ENCODE peak calls at places on chromosomes 5 and 9, in six cellular contexts. One of them, this sample, is unnamed.

GRCh38 chr5:126516133-126516532 is 78.9 kb downstream of the ALDH7A1 start:
- DNase-seq in stomach: no peak
- DNase-seq in IMR-90: peak
- DNase-seq in tibial artery: no peak
- DNase-seq in CD4-positive, alpha-beta T cell: no peak
- DNase-seq in astrocyte: peak
- DNase-seq in this sample: no peak

GRCh38 chr5:169581580-169582227 is 1.9 kb upstream of the SPDL1 start:
- DNase-seq in astrocyte: no peak
- DNase-seq in tibial artery: no peak
- DNase-seq in IMR-90: peak
- DNase-seq in stomach: peak
- DNase-seq in CD4-positive, alpha-beta T cell: peak
- DNase-seq in this sample: peak

GRCh38 chr5:180612683-180613082 is 21.4 kb upstream of the SCGB3A1 start:
- DNase-seq in tibial artery: no peak
- DNase-seq in stomach: no peak
- DNase-seq in CD4-positive, alpha-beta T cell: no peak
- DNase-seq in IMR-90: no peak
- DNase-seq in astrocyte: no peak
- DNase-seq in this sample: no peak

GRCh38 chr9:86281577-86282076 is 711 bp downstream of the ISCA1 start:
- DNase-seq in IMR-90: no peak
- DNase-seq in stomach: no peak
- DNase-seq in CD4-positive, alpha-beta T cell: no peak
- DNase-seq in tibial artery: no peak
- DNase-seq in astrocyte: no peak
- DNase-seq in this sample: no peak

GRCh38 chr9:85742630-85742928 is 825 bp upstream of the AGTPBP1 start:
- DNase-seq in stomach: no peak
- DNase-seq in CD4-positive, alpha-beta T cell: no peak
- DNase-seq in astrocyte: peak
- DNase-seq in IMR-90: peak
- DNase-seq in tibial artery: no peak
- DNase-seq in this sample: no peak

GRCh38 chr9:98502976-98503325 is 205.8 kb downstream of the GABBR2 start:
- DNase-seq in astrocyte: peak
- DNase-seq in tibial artery: no peak
- DNase-seq in stomach: no peak
- DNase-seq in CD4-positive, alpha-beta T cell: no peak
- DNase-seq in IMR-90: peak
- DNase-seq in this sample: peak

GRCh38 chr5:72123764-72124163 is 16.5 kb downstream of the MAP1B start:
- DNase-seq in IMR-90: no peak
- DNase-seq in tibial artery: no peak
- DNase-seq in CD4-positive, alpha-beta T cell: no peak
- DNase-seq in stomach: no peak
- DNase-seq in astrocyte: no peak
- DNase-seq in this sample: no peak

GRCh38 chr9:13267743-13268142 is 11.7 kb downstream of the MPDZ start:
- DNase-seq in stomach: no peak
- DNase-seq in astrocyte: peak
- DNase-seq in tibial artery: no peak
- DNase-seq in IMR-90: peak
- DNase-seq in CD4-positive, alpha-beta T cell: no peak
- DNase-seq in this sample: no peak

GRCh38 chr5:14463629-14464028 is 118.0 kb upstream of the OTULINL start:
- DNase-seq in astrocyte: peak
- DNase-seq in CD4-positive, alpha-beta T cell: no peak
- DNase-seq in tibial artery: no peak
- DNase-seq in IMR-90: peak
- DNase-seq in stomach: no peak
- DNase-seq in this sample: no peak

GRCh38 chr9:18605763-18606162 is 131.8 kb downstream of the ADAMTSL1 start:
- DNase-seq in astrocyte: no peak
- DNase-seq in IMR-90: peak
- DNase-seq in CD4-positive, alpha-beta T cell: no peak
- DNase-seq in stomach: peak
- DNase-seq in tibial artery: peak
- DNase-seq in this sample: peak

GRCh38 chr9:125061391-125061790 is 81.9 kb downstream of the SCAI start:
- DNase-seq in IMR-90: no peak
- DNase-seq in stomach: no peak
- DNase-seq in astrocyte: no peak
- DNase-seq in tibial artery: no peak
- DNase-seq in CD4-positive, alpha-beta T cell: no peak
- DNase-seq in this sample: no peak

GRCh38 chr5:150376799-150377771 is 19.6 kb downstream of the TCOF1 start:
- DNase-seq in astrocyte: peak
- DNase-seq in stomach: no peak
- DNase-seq in IMR-90: peak
- DNase-seq in CD4-positive, alpha-beta T cell: no peak
- DNase-seq in tibial artery: no peak
- DNase-seq in this sample: no peak

GRCh38 chr5:55969956-55970355 is 24.8 kb downstream of the IL6ST start:
- DNase-seq in stomach: no peak
- DNase-seq in CD4-positive, alpha-beta T cell: no peak
- DNase-seq in IMR-90: peak
- DNase-seq in astrocyte: peak
- DNase-seq in tibial artery: no peak
- DNase-seq in this sample: no peak

GRCh38 chr5:34534237-34535108 is 121.7 kb upstream of the RAI14 start:
- DNase-seq in CD4-positive, alpha-beta T cell: no peak
- DNase-seq in stomach: no peak
- DNase-seq in IMR-90: peak
- DNase-seq in astrocyte: peak
- DNase-seq in tibial artery: no peak
- DNase-seq in this sample: no peak

GRCh38 chr9:6000955-6001354 is 14.5 kb downstream of the RANBP6 start:
- DNase-seq in CD4-positive, alpha-beta T cell: no peak
- DNase-seq in IMR-90: no peak
- DNase-seq in stomach: no peak
- DNase-seq in tibial artery: no peak
- DNase-seq in astrocyte: no peak
- DNase-seq in this sample: no peak

GRCh38 chr5:68954618-68954910 is 139.2 kb upstream of the SLC30A5 start:
- DNase-seq in IMR-90: no peak
- DNase-seq in CD4-positive, alpha-beta T cell: no peak
- DNase-seq in tibial artery: no peak
- DNase-seq in astrocyte: no peak
- DNase-seq in stomach: no peak
- DNase-seq in this sample: no peak

GRCh38 chr9:306907-307306 is 92.2 kb downstream of the DOCK8 start:
- DNase-seq in CD4-positive, alpha-beta T cell: peak
- DNase-seq in stomach: peak
- DNase-seq in astrocyte: no peak
- DNase-seq in tibial artery: no peak
- DNase-seq in IMR-90: no peak
- DNase-seq in this sample: peak

GRCh38 chr9:87269777-87270176 is 227.9 kb upstream of the DAPK1 start:
- DNase-seq in CD4-positive, alpha-beta T cell: no peak
- DNase-seq in astrocyte: no peak
- DNase-seq in IMR-90: no peak
- DNase-seq in tibial artery: no peak
- DNase-seq in stomach: no peak
- DNase-seq in this sample: no peak

GRCh38 chr5:76408104-76408644 is 5.1 kb downstream of the IQGAP2 start:
- DNase-seq in IMR-90: no peak
- DNase-seq in stomach: no peak
- DNase-seq in astrocyte: no peak
- DNase-seq in tibial artery: no peak
- DNase-seq in CD4-positive, alpha-beta T cell: no peak
- DNase-seq in this sample: no peak

GRCh38 chr9:135048758-135049284 is 38.6 kb upstream of the OLFM1 start:
- DNase-seq in tibial artery: peak
- DNase-seq in astrocyte: no peak
- DNase-seq in CD4-positive, alpha-beta T cell: no peak
- DNase-seq in stomach: peak
- DNase-seq in IMR-90: no peak
- DNase-seq in this sample: no peak

GRCh38 chr5:54590824-54591223 is 73.3 kb downstream of the SNX18 start:
- DNase-seq in tibial artery: no peak
- DNase-seq in astrocyte: no peak
- DNase-seq in IMR-90: no peak
- DNase-seq in stomach: no peak
- DNase-seq in CD4-positive, alpha-beta T cell: no peak
- DNase-seq in this sample: no peak

GRCh38 chr9:94919376-94920098 is 193.0 kb downstream of the AOPEP start:
- DNase-seq in IMR-90: peak
- DNase-seq in astrocyte: peak
- DNase-seq in tibial artery: no peak
- DNase-seq in stomach: no peak
- DNase-seq in CD4-positive, alpha-beta T cell: no peak
- DNase-seq in this sample: no peak

GRCh38 chr9:94922098-94922607 is 195.7 kb downstream of the AOPEP start:
- DNase-seq in stomach: no peak
- DNase-seq in IMR-90: peak
- DNase-seq in astrocyte: peak
- DNase-seq in CD4-positive, alpha-beta T cell: no peak
- DNase-seq in tibial artery: peak
- DNase-seq in this sample: no peak

GRCh38 chr9:94921656-94922055 is 195.2 kb downstream of the AOPEP start:
- DNase-seq in CD4-positive, alpha-beta T cell: no peak
- DNase-seq in astrocyte: no peak
- DNase-seq in stomach: no peak
- DNase-seq in tibial artery: no peak
- DNase-seq in IMR-90: no peak
- DNase-seq in this sample: no peak

GRCh38 chr9:94920439-94920951 is 194.0 kb downstream of the AOPEP start:
- DNase-seq in stomach: no peak
- DNase-seq in IMR-90: peak
- DNase-seq in astrocyte: peak
- DNase-seq in tibial artery: peak
- DNase-seq in CD4-positive, alpha-beta T cell: no peak
- DNase-seq in this sample: peak

GRCh38 chr9:94921072-94921471 is 194.6 kb downstream of the AOPEP start:
- DNase-seq in astrocyte: peak
- DNase-seq in tibial artery: no peak
- DNase-seq in CD4-positive, alpha-beta T cell: no peak
- DNase-seq in stomach: no peak
- DNase-seq in IMR-90: peak
- DNase-seq in this sample: peak
- H3K27ac ChIP-seq in astrocyte: peak
- H3K27ac ChIP-seq in tibial artery: peak
- H3K27ac ChIP-seq in CD4-positive, alpha-beta T cell: no peak
- H3K27ac ChIP-seq in stomach: peak
- H3K27ac ChIP-seq in IMR-90: peak
- H3K27ac ChIP-seq in this sample: peak

GRCh38 chr5:164672190-164672589 is 1166.8 kb downstream of the MAT2B start:
- DNase-seq in IMR-90: no peak
- DNase-seq in CD4-positive, alpha-beta T cell: no peak
- DNase-seq in tibial artery: no peak
- DNase-seq in stomach: no peak
- DNase-seq in astrocyte: no peak
- DNase-seq in this sample: no peak
- H3K27ac ChIP-seq in IMR-90: peak
- H3K27ac ChIP-seq in CD4-positive, alpha-beta T cell: no peak
- H3K27ac ChIP-seq in tibial artery: no peak
- H3K27ac ChIP-seq in stomach: no peak
- H3K27ac ChIP-seq in astrocyte: no peak
- H3K27ac ChIP-seq in this sample: no peak

GRCh38 chr9:7510209-7510608 is 289.4 kb downstream of the DMAC1 start:
- DNase-seq in astrocyte: no peak
- DNase-seq in tibial artery: no peak
- DNase-seq in IMR-90: no peak
- DNase-seq in stomach: no peak
- DNase-seq in CD4-positive, alpha-beta T cell: no peak
- DNase-seq in this sample: no peak
- H3K27ac ChIP-seq in astrocyte: no peak
- H3K27ac ChIP-seq in tibial artery: no peak
- H3K27ac ChIP-seq in IMR-90: peak
- H3K27ac ChIP-seq in stomach: no peak
- H3K27ac ChIP-seq in CD4-positive, alpha-beta T cell: no peak
- H3K27ac ChIP-seq in this sample: no peak

DNA sequence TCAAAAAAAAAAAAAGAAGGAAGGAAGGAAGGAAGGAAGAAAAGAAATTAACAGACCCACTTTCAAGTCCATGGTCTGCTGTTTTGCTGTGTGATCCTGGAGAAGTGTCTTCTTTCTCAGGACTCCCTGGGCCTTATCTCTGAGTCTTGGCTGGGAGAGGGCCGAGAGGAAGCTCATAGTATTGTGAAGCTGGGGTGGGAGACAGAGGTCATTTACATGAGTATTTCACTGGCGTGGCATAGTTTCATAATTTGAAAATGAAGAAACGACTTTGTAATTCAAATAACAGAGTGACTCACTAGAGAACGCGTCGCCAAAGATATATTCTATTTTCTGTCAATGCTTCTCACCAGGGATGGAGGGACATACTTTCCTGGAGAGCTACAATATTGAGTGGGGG is 2.4 kb upstream of the C9orf50 start:
- DNase-seq in stomach: no peak
- DNase-seq in IMR-90: peak
- DNase-seq in tibial artery: no peak
- DNase-seq in astrocyte: peak
- DNase-seq in CD4-positive, alpha-beta T cell: no peak
- DNase-seq in this sample: no peak
- H3K27ac ChIP-seq in stomach: no peak
- H3K27ac ChIP-seq in IMR-90: peak
- H3K27ac ChIP-seq in tibial artery: no peak
- H3K27ac ChIP-seq in astrocyte: no peak
- H3K27ac ChIP-seq in CD4-positive, alpha-beta T cell: no peak
- H3K27ac ChIP-seq in this sample: no peak

GRCh38 chr9:23766613-23767012 is 59.4 kb downstream of the ELAVL2 start:
- DNase-seq in CD4-positive, alpha-beta T cell: no peak
- DNase-seq in IMR-90: no peak
- DNase-seq in astrocyte: no peak
- DNase-seq in stomach: no peak
- DNase-seq in tibial artery: no peak
- DNase-seq in this sample: no peak
- H3K27ac ChIP-seq in CD4-positive, alpha-beta T cell: no peak
- H3K27ac ChIP-seq in IMR-90: no peak
- H3K27ac ChIP-seq in astrocyte: no peak
- H3K27ac ChIP-seq in stomach: no peak
- H3K27ac ChIP-seq in tibial artery: no peak
- H3K27ac ChIP-seq in this sample: no peak

This sample was measured in adrenal gland.